ENCODE peak calls at places on chromosomes 5 and 9, in seven cellular contexts. U is activated naive CD4-positive, alpha-beta T cell; I is brain microvascular endothelial cell; Q is GM03348; V is DMS 273 treated with DMSO at 0.1 percent for 48 hours; B is NCI-H2029; P is NT2/D1. J is an unnamed sample.

GRCh38 chr5:111384220-111384619 is 128.1 kb downstream of the STARD4 start:
- DNase-seq in U (no peak), P (no peak), V (no peak), B (no peak), I (peak; percentile 3), Q (no peak), J (no peak)

GRCh38 chr5:102450313-102450990 is 48.3 kb downstream of the SLCO6A1 start:
- DNase-seq in U (no peak), B (no peak), I (peak; percentile 1), P (peak; percentile 18), Q (no peak), V (no peak), J (no peak)

GRCh38 chr5:91464886-91465646 is 81.9 kb upstream of the ARRDC3 start:
- DNase-seq in V (no peak), U (no peak), I (peak; percentile 18), P (no peak), B (no peak), Q (no peak), J (no peak)

GRCh38 chr5:35362772-35363171 is 132.5 kb upstream of the PRLR start:
- DNase-seq in I (no peak), P (no peak), U (no peak), B (no peak), Q (no peak), V (no peak), J (no peak)

GRCh38 chr5:158389786-158390185 is 530.8 kb upstream of the CLINT1 start:
- DNase-seq in I (no peak), P (no peak), U (no peak), V (no peak), B (no peak), Q (no peak), J (no peak)

GRCh38 chr5:8553364-8553763 is 684.4 kb downstream of the MTRR start:
- DNase-seq in I (no peak), Q (no peak), U (no peak), B (no peak), V (no peak), P (no peak), J (no peak)

GRCh38 chr5:117562647-117563046 is 988.0 kb upstream of the SEMA6A start:
- DNase-seq in P (no peak), V (no peak), Q (no peak), U (no peak), B (no peak), I (no peak), J (no peak)

GRCh38 chr9:91295357-91295756 is 66.4 kb downstream of the AUH start:
- DNase-seq in P (no peak), B (no peak), U (no peak), Q (no peak), V (no peak), I (no peak), J (no peak)

GRCh38 chr5:127012933-127013332 is 17.4 kb downstream of the MARCHF3 start:
- DNase-seq in B (no peak), Q (peak; percentile 51), I (peak; percentile 28), U (no peak), P (no peak), V (no peak), J (no peak)

GRCh38 chr9:33198163-33198562 is 31.0 kb upstream of the B4GALT1 start:
- DNase-seq in P (no peak), I (no peak), Q (peak; percentile 83), B (no peak), V (no peak), U (no peak), J (no peak)

GRCh38 chr5:56669534-56670483 is 145.5 kb upstream of the MAP3K1 start:
- DNase-seq in V (no peak), P (peak; percentile 28), Q (no peak), U (no peak), B (peak; percentile 86), I (no peak), J (peak; percentile 96)

GRCh38 chr9:86535406-86535915 is 181.3 kb upstream of the TUT7 start:
- DNase-seq in P (no peak), U (no peak), V (no peak), Q (no peak), B (no peak), I (no peak), J (no peak)

GRCh38 chr9:72932669-72933068 is 20.2 kb downstream of the ALDH1A1 start:
- DNase-seq in I (no peak), B (no peak), V (no peak), Q (peak; percentile 27), U (no peak), P (no peak), J (no peak)

GRCh38 chr5:168291961-168292782 is 727 bp downstream of the WWC1 start:
- DNase-seq in B (no peak), P (no peak), I (no peak), Q (peak; percentile 26), U (no peak), V (no peak), J (no peak)

GRCh38 chr9:98256632-98257218 is 1.3 kb upstream of the TBC1D2 start:
- DNase-seq in Q (no peak), U (peak; percentile 8), P (no peak), B (no peak), I (no peak), V (no peak), J (no peak)

GRCh38 chr5:91434348-91434747 is 51.2 kb upstream of the ARRDC3 start:
- DNase-seq in Q (no peak), I (no peak), B (no peak), P (no peak), U (no peak), V (no peak), J (peak; percentile 10)

GRCh38 chr5:14983666-14984441 is 112.3 kb upstream of the ANKH start:
- DNase-seq in Q (no peak), P (no peak), B (no peak), I (no peak), V (no peak), U (no peak), J (no peak)

GRCh38 chr5:10671041-10672008 is 89.7 kb downstream of the DAP start:
- DNase-seq in U (no peak), Q (no peak), B (no peak), P (no peak), I (no peak), V (no peak), J (no peak)

GRCh38 chr5:144315994-144316634 is 145.4 kb downstream of the KCTD16 start:
- DNase-seq in Q (no peak), I (no peak), V (no peak), B (peak; percentile 84), P (no peak), U (no peak), J (no peak)

GRCh38 chr5:170783498-170784247 is at the start of gene GABRP:
- DNase-seq in B (no peak), P (no peak), U (no peak), Q (no peak), V (no peak), I (no peak), J (no peak)

GRCh38 chr5:87048156-87048555 is 219.5 kb upstream of the RASA1 start:
- DNase-seq in U (no peak), P (no peak), B (no peak), I (no peak), V (no peak), Q (no peak), J (no peak)